ENCODE peak calls at places on chromosome 12, in six cellular contexts. K, V, I, F, P and O are unnamed samples.

GRCh38 chr12:104387190-104387589 is 69.6 kb upstream of the CHST11 start:
- DNase-seq in V (no peak), I (no peak), F (no peak), K (no peak), P (no peak), O (peak; percentile 28)

GRCh38 chr12:48972213-48973021 is 882 bp upstream of the WNT10B start:
- DNase-seq in P (no peak), I (no peak), V (no peak), F (no peak), K (no peak), O (no peak)

GRCh38 chr12:111425655-111426054 is 19.9 kb downstream of the SH2B3 start:
- DNase-seq in I (no peak), K (no peak), V (no peak), P (no peak), F (no peak), O (no peak)

GRCh38 chr12:56958422-56958821 is 1.0 kb upstream of the RDH16 start:
- DNase-seq in V (no peak), F (no peak), P (no peak), K (no peak), I (no peak), O (no peak)

GRCh38 chr12:129961111-129961510 is 57.3 kb upstream of the TMEM132D start:
- DNase-seq in P (no peak), K (no peak), V (no peak), F (no peak), I (no peak), O (no peak)

GRCh38 chr12:116717466-116718457 is 20.1 kb downstream of the SPRING1 start:
- DNase-seq in I (no peak), K (no peak), P (no peak), F (peak; percentile 59), V (peak; percentile 73), O (no peak)

GRCh38 chr12:10242539-10242938 is 29.9 kb downstream of the GABARAPL1 start:
- DNase-seq in V (no peak), P (no peak), F (no peak), K (no peak), I (no peak), O (no peak)

GRCh38 chr12:55724226-55724939 is 4.2 kb downstream of the RDH5 start:
- DNase-seq in F (peak; percentile 49), K (peak; percentile 53), P (peak; percentile 47), V (peak; percentile 61), I (peak; percentile 59), O (peak; percentile 81)

GRCh38 chr12:93804392-93805179 is 127.4 kb downstream of the CRADD start:
- DNase-seq in K (no peak), I (no peak), F (no peak), V (no peak), P (no peak), O (no peak)